ENCODE peak calls at places on chromosomes 4 and X, in nine cellular contexts. M, O, G, D, V, K, A, Z and F are unnamed samples.

GRCh38 chr4:173910911-173911310 is 372.6 kb downstream of the FBXO8 start:
- DNase-seq in M (no peak), O (no peak), G (no peak), D (no peak), V (no peak), K (no peak), A (no peak), Z (no peak), F (no peak)

GRCh38 chr4:153022233-153022632 is 86.1 kb downstream of the FHDC1 start:
- DNase-seq in M (peak; percentile 20), O (no peak), G (no peak), D (no peak), V (no peak), K (no peak), A (no peak), Z (no peak), F (no peak)

GRCh38 chr4:7626551-7626950 is 191.8 kb upstream of the PSAPL1 start:
- DNase-seq in M (no peak), O (no peak), G (no peak), D (no peak), V (no peak), K (no peak), A (no peak), Z (no peak), F (no peak)

GRCh38 chrX:97398030-97398551 is 514.4 kb downstream of the RPA4 start:
- DNase-seq in M (no peak), O (peak; percentile 34), G (no peak), D (no peak), V (no peak), K (peak; percentile 28), A (peak; percentile 16), Z (peak; percentile 32), F (no peak)

GRCh38 chrX:42748067-42748850 is 29.7 kb downstream of the PPP1R2C start:
- DNase-seq in M (no peak), O (peak; percentile 53), G (no peak), D (no peak), V (no peak), K (peak; percentile 53), A (peak; percentile 2), Z (no peak), F (no peak)

GRCh38 chrX:38006283-38006682 is at the start of gene SYTL5:
- DNase-seq in M (no peak), O (no peak), G (no peak), D (no peak), V (no peak), K (no peak), A (peak; percentile 87), Z (no peak), F (no peak)

GRCh38 chr4:105895609-105896460 is 564 bp downstream of the NPNT start:
- DNase-seq in M (peak; percentile 60), O (peak; percentile 14), G (no peak), D (no peak), V (peak; percentile 17), K (no peak), A (peak; percentile 35), Z (peak; percentile 77), F (no peak)

GRCh38 chr4:104491826-104492771 is 2.6 kb downstream of the CXXC4 start:
- DNase-seq in M (peak; percentile 36), O (no peak), G (no peak), D (no peak), V (no peak), K (no peak), A (no peak), Z (peak; percentile 70), F (no peak)

GRCh38 chr4:140300271-140300970 is 73.0 kb upstream of the SCOC start:
- DNase-seq in M (no peak), O (peak; percentile 72), G (no peak), D (peak; percentile 37), V (no peak), K (peak; percentile 80), A (peak; percentile 67), Z (no peak), F (no peak)

GRCh38 chrX:146881521-146881920 is 67.0 kb upstream of the CXorf51A start:
- DNase-seq in M (no peak), O (no peak), G (no peak), D (no peak), V (no peak), K (no peak), A (no peak), Z (no peak), F (no peak)

GRCh38 chr4:7812921-7813320 is 126.7 kb downstream of the AFAP1 start:
- DNase-seq in M (no peak), O (no peak), G (no peak), D (no peak), V (no peak), K (no peak), A (no peak), Z (no peak), F (no peak)

GRCh38 chrX:107713205-107714195 is 62.1 kb downstream of the TSC22D3 start:
- DNase-seq in M (no peak), O (peak; percentile 30), G (peak; percentile 16), D (no peak), V (no peak), K (peak; percentile 43), A (no peak), Z (no peak), F (peak; percentile 44)

GRCh38 chrX:44568196-44568595 is 25.5 kb upstream of the FUNDC1 start:
- DNase-seq in M (no peak), O (no peak), G (no peak), D (no peak), V (no peak), K (peak; percentile 12), A (no peak), Z (no peak), F (no peak)

GRCh38 chrX:105821471-105822081 is 763 bp upstream of the NRK start:
- DNase-seq in M (peak; percentile 47), O (peak; percentile 17), G (no peak), D (no peak), V (no peak), K (no peak), A (peak; percentile 62), Z (no peak), F (no peak)

GRCh38 chr4:113300384-113301011 is 251.0 kb downstream of the ANK2 start:
- DNase-seq in M (no peak), O (peak; percentile 95), G (no peak), D (peak; percentile 63), V (no peak), K (peak; percentile 96), A (peak; percentile 66), Z (no peak), F (no peak)

GRCh38 chr4:151922306-151922705 is 161.5 kb upstream of the GATB start:
- DNase-seq in M (no peak), O (peak; percentile 19), G (no peak), D (peak; percentile 14), V (no peak), K (peak; percentile 59), A (peak; percentile 55), Z (no peak), F (no peak)

GRCh38 chr4:183333202-183333601 is 11.0 kb upstream of the CLDN24 start:
- DNase-seq in M (no peak), O (no peak), G (no peak), D (no peak), V (no peak), K (no peak), A (no peak), Z (no peak), F (no peak)

GRCh38 chr4:25466966-25467697 is 90.1 kb downstream of the ANAPC4 start:
- DNase-seq in M (no peak), O (peak; percentile 50), G (no peak), D (no peak), V (no peak), K (peak; percentile 50), A (no peak), Z (no peak), F (no peak)

GRCh38 chrX:134727363-134727762 is 69.1 kb upstream of the PLAC1 start:
- DNase-seq in M (no peak), O (peak; percentile 49), G (no peak), D (no peak), V (no peak), K (peak; percentile 28), A (peak; percentile 73), Z (no peak), F (no peak)
- TF ChIP-seq CTCF in M (no peak), O (peak; percentile 19), G (no peak), D (peak; percentile 10), V (no peak), K (peak; percentile 27), A (peak; percentile 63), Z (peak; percentile 37), F (no peak)

GRCh38 chrX:153953892-153954617 is 9.6 kb upstream of the RENBP start:
- DNase-seq in M (no peak), O (no peak), G (no peak), D (no peak), V (no peak), K (no peak), A (no peak), Z (no peak), F (no peak)
- TF ChIP-seq CTCF in M (no peak), O (no peak), G (no peak), D (no peak), V (no peak), K (no peak), A (no peak), Z (no peak), F (no peak)

DNA sequence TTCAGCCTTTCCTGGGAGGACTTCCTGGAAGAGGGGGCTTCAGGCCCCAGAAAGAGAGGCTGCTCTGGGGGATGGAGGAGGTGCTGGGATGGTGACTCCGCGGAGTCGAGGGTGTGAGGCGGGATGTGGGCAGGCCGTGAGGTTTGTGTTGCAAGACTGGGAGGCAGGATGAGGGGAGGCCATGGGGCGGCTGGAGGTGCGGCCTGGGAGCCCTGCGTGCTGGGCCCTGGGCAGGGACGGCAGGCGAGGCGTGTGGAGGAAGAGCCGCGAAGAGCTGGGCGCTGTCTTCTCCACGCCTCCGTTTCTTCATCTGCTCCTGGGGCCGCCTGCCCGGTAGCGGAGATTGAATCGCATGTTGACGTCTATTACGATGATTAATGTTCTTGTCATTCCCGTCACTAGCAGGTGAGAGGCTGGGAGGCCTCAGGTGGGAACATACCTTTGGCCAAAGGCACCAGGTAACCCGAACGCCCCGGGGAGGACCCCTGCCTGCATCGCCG is 854 bp upstream of the FGFRL1 start:
- DNase-seq in M (peak; percentile 67), O (peak; percentile 91), G (peak; percentile 52), D (peak; percentile 41), V (peak; percentile 69), K (peak; percentile 90), A (peak; percentile 79), Z (peak; percentile 61), F (peak; percentile 50)
- TF ChIP-seq CTCF in M (no peak), O (no peak), G (no peak), D (no peak), V (no peak), K (no peak), A (no peak), Z (no peak), F (no peak)

DNA sequence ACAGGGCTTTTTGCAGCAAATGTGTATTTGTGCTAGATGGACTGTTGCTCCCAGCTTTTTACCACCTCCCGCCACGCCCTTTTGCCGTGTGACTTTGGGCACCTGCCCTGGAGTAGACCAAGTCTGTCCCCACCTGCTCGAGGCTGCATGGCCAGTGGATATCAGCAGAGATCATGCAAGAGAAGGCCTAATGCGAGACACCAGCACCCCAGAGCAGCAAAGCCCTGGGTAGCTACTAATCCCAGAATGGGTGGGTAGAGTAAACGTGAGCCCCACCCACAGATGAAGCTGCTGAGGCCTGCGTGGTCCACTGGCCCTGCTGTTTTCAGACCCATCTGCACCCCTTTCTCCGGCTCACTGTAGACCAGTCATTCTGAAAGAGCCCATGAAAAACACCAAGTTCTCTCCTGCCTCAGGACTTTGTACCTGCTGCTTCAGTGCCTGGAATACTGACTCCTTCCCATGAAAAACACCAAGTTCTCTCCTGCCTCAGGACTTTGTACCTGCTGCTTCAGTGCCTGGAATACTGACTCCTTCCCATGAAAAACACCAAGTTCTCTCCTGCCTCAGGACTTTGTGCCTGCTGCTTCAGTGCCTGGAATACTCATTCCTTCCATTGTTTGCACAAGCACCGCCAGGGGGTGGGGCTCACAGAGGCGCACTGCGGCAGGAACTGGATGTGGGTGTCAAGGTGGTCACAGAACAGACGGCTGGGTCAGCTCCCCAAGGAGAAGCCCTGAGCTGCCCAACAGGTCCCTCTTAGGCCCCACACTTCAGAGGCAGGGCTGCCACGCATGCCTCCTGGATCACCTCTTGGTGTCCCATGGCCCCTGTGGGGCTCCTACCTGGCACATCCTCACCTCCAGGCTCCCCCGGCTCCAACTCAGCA is 5.1 kb upstream of the TNIP2 start:
- DNase-seq in M (peak; percentile 84), O (no peak), G (no peak), D (no peak), V (no peak), K (no peak), A (peak; percentile 35), Z (no peak), F (no peak)
- TF ChIP-seq CTCF in M (no peak), O (peak; percentile 18), G (no peak), D (no peak), V (peak; percentile 24), K (no peak), A (no peak), Z (peak; percentile 23), F (no peak)